ENCODE peak calls at places on chromosomes 1 and 21, in six cellular contexts. Z is mammary epithelial cell, M is MM.1S, S is HCT116, T is fibroblast of lung, F is GM23338. C is an unnamed sample.

GRCh38 chr1:3009021-3009420 is 12.2 kb upstream of the ACTRT2 start:
- DNase-seq in T (no peak), Z (no peak), S (no peak), F (no peak), M (no peak), C (no peak)

GRCh38 chr1:201933840-201934430 is 12.4 kb downstream of the LMOD1 start:
- DNase-seq in S (no peak), M (no peak), Z (peak; percentile 10), T (peak; percentile 53), F (no peak), C (no peak)

GRCh38 chr21:33390479-33390878 is 12.7 kb upstream of the IFNGR2 start:
- DNase-seq in M (no peak), T (no peak), Z (peak; percentile 84), S (no peak), F (no peak), C (no peak)

GRCh38 chr1:82538876-82539275 is 738.1 kb downstream of the ADGRL2 start:
- DNase-seq in T (peak; percentile 88), S (no peak), F (no peak), M (no peak), Z (peak; percentile 37), C (no peak)

GRCh38 chr1:62224182-62224581 is 29.5 kb downstream of the L1TD1 start:
- DNase-seq in Z (no peak), T (no peak), M (no peak), F (no peak), S (no peak), C (no peak)

GRCh38 chr1:212920895-212921294 is 29.4 kb upstream of the VASH2 start:
- DNase-seq in F (peak; percentile 53), T (no peak), S (no peak), Z (no peak), M (no peak), C (no peak)

GRCh38 chr1:156247460-156248322 is at the start of gene PAQR6:
- DNase-seq in T (no peak), M (no peak), F (peak; percentile 63), S (no peak), Z (no peak), C (no peak)

GRCh38 chr1:209549384-209550001 is 34.0 kb upstream of the CAMK1G start:
- DNase-seq in S (no peak), T (no peak), Z (no peak), F (peak; percentile 79), M (no peak), C (no peak)

GRCh38 chr1:11324562-11324961 is 51.6 kb downstream of the UBIAD1 start:
- DNase-seq in Z (no peak), M (no peak), T (no peak), F (no peak), S (no peak), C (no peak)

GRCh38 chr1:107057197-107058133 is 991 bp downstream of the PRMT6 start:
- DNase-seq in M (peak; percentile 21), S (no peak), Z (peak; percentile 52), T (peak; percentile 49), F (peak; percentile 79), C (peak; percentile 41)

GRCh38 chr1:204493145-204493881 is 1.3 kb downstream of the PIK3C2B start:
- DNase-seq in T (peak; percentile 93), F (peak; percentile 52), M (no peak), Z (peak; percentile 68), S (no peak), C (peak; percentile 90)

GRCh38 chr1:179021873-179022272 is 3.8 kb upstream of the FAM20B start:
- DNase-seq in M (no peak), T (peak; percentile 64), S (no peak), Z (no peak), F (no peak), C (no peak)

GRCh38 chr1:150730130-150730721 is 9.5 kb upstream of the HORMAD1 start:
- DNase-seq in F (no peak), M (no peak), T (no peak), Z (no peak), S (no peak), C (no peak)

GRCh38 chr1:183281039-183281438 is 95.0 kb downstream of the LAMC2 start:
- DNase-seq in S (peak; percentile 2), T (peak; percentile 82), M (no peak), Z (peak; percentile 54), F (no peak), C (peak; percentile 30)

GRCh38 chr1:39205781-39206464 is 1.4 kb downstream of the MACF1 start:
- DNase-seq in M (no peak), S (no peak), Z (no peak), F (no peak), T (no peak), C (no peak)

GRCh38 chr1:26280333-26281042 is 602 bp downstream of the SH3BGRL3 start:
- DNase-seq in T (no peak), Z (peak; percentile 51), F (peak; percentile 37), M (no peak), S (no peak), C (peak; percentile 24)

GRCh38 chr1:67710417-67710816 is 25.4 kb downstream of the GADD45A start:
- DNase-seq in S (no peak), M (no peak), T (peak; percentile 54), F (no peak), Z (peak; percentile 69), C (no peak)

GRCh38 chr21:34498623-34499022 is 13.4 kb downstream of the KCNE1 start:
- DNase-seq in M (no peak), Z (peak; percentile 47), F (no peak), S (no peak), T (peak; percentile 62), C (no peak)

GRCh38 chr1:159580340-159580739 is 7.3 kb upstream of the APCS start:
- DNase-seq in S (no peak), M (peak; percentile 52), Z (peak; percentile 68), T (no peak), F (no peak), C (no peak)

GRCh38 chr1:201468501-201468843 is 516 bp downstream of the PHLDA3 start:
- DNase-seq in Z (no peak), M (peak; percentile 59), S (no peak), F (peak; percentile 61), T (no peak), C (no peak)

GRCh38 chr1:209748620-209749019 is 7.2 kb upstream of the TRAF3IP3 start:
- DNase-seq in T (no peak), S (no peak), M (no peak), Z (no peak), F (peak; percentile 34), C (no peak)

GRCh38 chr1:165353731-165354671 is 2.5 kb downstream of the LMX1A start:
- DNase-seq in T (no peak), Z (no peak), M (no peak), F (peak; percentile 76), S (no peak), C (no peak)
- TF ChIP-seq EZH2 in T (no peak), Z (peak; percentile 64), M (no peak), F (peak; percentile 81), S (no peak), C (no peak)

GRCh38 chr1:1034438-1034759 is 14.5 kb downstream of the AGRN start:
- DNase-seq in M (no peak), F (peak; percentile 56), T (no peak), Z (no peak), S (no peak), C (no peak)

GRCh38 chr1:1035291-1035931 is 15.5 kb downstream of the AGRN start:
- DNase-seq in F (no peak), Z (no peak), T (no peak), M (no peak), S (no peak), C (no peak)

GRCh38 chr1:1032428-1032827 is 12.5 kb downstream of the AGRN start:
- DNase-seq in F (peak; percentile 53), T (no peak), Z (no peak), M (no peak), S (no peak), C (no peak)

GRCh38 chr1:1033009-1033587 is 13.2 kb downstream of the AGRN start:
- DNase-seq in T (peak; percentile 61), F (peak; percentile 98), Z (no peak), S (no peak), M (peak; percentile 91), C (no peak)

DNA sequence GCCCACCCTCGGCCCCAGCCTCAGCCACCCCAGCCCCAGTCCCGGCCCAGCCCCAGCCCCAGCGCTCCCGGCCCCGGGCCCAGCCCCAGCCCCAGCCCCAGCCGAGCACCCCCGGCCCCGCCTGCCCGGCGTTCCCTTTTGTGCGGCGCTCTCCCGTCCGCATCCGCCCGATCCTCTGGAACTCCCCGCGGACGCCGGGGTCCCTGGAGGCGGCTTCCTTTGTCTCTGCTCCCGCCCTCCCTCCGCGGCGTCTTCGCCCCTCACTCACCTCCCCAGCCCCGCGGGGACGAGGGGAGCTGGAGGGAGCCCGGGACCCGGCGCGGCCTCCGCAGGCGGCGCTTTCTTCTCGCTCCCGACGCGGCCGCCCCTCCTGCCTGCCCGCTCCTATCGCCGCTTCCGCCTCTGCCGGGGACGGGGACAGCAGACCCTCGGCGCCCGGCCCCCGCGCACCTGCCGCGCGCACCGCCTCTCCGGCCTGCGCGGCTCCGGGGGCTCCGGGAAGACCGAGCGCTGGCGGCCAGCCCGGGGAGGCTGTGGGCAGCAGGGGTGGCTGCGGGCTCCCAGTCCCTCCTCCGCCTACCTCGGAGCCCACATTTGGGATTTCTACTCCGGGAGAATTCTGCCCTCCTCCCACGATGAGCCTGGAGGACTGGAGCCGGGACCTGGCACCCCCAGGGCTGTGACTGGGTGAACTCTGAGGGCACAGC is 14.0 kb downstream of the AGRN start:
- DNase-seq in S (no peak), T (no peak), M (no peak), Z (no peak), F (peak; percentile 66), C (no peak)
- TF ChIP-seq EZH2 in S (no peak), T (peak; percentile 55), M (no peak), Z (no peak), F (no peak), C (no peak)

DNA sequence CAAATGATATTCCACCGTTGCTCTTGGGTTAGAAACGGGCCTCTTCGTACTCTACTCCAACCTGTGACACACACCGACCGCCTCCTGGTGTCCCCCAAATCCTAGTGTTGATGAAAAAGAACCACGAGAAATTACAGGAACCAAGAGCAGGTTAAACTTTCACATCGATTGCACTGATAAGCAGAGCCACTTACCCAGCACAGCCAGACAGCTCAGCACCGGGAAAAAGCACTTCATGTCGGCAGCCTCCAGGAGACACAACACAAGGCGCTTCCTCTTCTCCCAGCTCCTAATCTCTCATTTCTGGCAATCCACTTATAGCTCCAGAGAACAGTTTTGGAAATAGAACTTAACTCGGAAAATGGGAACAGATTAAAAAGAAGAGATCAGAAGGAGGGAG is 1.4 kb downstream of the IGSF3 start:
- DNase-seq in S (no peak), T (no peak), M (no peak), Z (no peak), F (peak; percentile 17), C (no peak)
- TF ChIP-seq EZH2 in S (no peak), T (no peak), M (no peak), Z (no peak), F (no peak), C (no peak)

GRCh38 chr1:37306871-37307270 is 167.5 kb upstream of the ZC3H12A start:
- DNase-seq in F (no peak), T (no peak), Z (no peak), M (no peak), S (no peak), C (no peak)

GRCh38 chr1:37308571-37308960 is 165.8 kb upstream of the ZC3H12A start:
- DNase-seq in T (no peak), S (no peak), M (no peak), Z (no peak), F (no peak), C (no peak)

GRCh38 chr1:37305841-37306240 is 168.5 kb upstream of the ZC3H12A start:
- DNase-seq in M (no peak), S (no peak), Z (no peak), F (no peak), T (no peak), C (no peak)

GRCh38 chr1:37306461-37306860 is 167.9 kb upstream of the ZC3H12A start:
- DNase-seq in M (no peak), S (no peak), T (no peak), Z (no peak), F (no peak), C (no peak)

GRCh38 chr1:37307907-37308570 is 166.3 kb upstream of the ZC3H12A start:
- DNase-seq in Z (no peak), S (no peak), F (no peak), M (no peak), T (no peak), C (no peak)
- TF ChIP-seq EZH2 in Z (no peak), S (no peak), F (no peak), M (no peak), T (no peak), C (no peak)

C was measured in PC-9.